ENCODE peak calls at places on chromosomes 2 and 18, in seven cellular contexts. C is sigmoid colon; W is NCI-H1694 treated with DMSO at 0.1 percent for 48 hours; B is kidney; O is amniotic epithelial cell; U is activated CD4-positive, CD25-positive, alpha-beta regulatory T cell treated with anti-CD3 and anti-CD28 coated beads, Interleukin-2, amount 50 U/mL, for 72 hours; P is nephron progenitor cell. Z is an unnamed sample.

GRCh38 chr2:147026664-147027278 is 818.1 kb upstream of the ACVR2A start:
- DNase-seq in O (peak; percentile 100), C (no peak), B (no peak), P (no peak), W (no peak), U (no peak), Z (no peak)

GRCh38 chr2:20092226-20092900 is 40.9 kb upstream of the LAPTM4A start:
- DNase-seq in W (no peak), U (no peak), P (no peak), C (no peak), B (no peak), O (no peak), Z (no peak)

GRCh38 chr2:65666156-65666725 is 233.8 kb upstream of the SPRED2 start:
- DNase-seq in O (peak; percentile 65), P (no peak), C (no peak), U (no peak), B (no peak), W (no peak), Z (no peak)

GRCh38 chr18:7562491-7562890 is 4.6 kb upstream of the PTPRM start:
- DNase-seq in P (no peak), B (peak; percentile 21), C (no peak), O (no peak), W (no peak), U (no peak), Z (no peak)

GRCh38 chr2:153622285-153622684 is 143.7 kb upstream of the RPRM start:
- DNase-seq in W (no peak), O (no peak), C (no peak), P (peak; percentile 1), U (no peak), B (no peak), Z (no peak)

GRCh38 chr2:203559640-203560039 is 24.5 kb upstream of the RAPH1 start:
- DNase-seq in U (no peak), W (no peak), B (no peak), C (no peak), P (no peak), O (no peak), Z (no peak)

GRCh38 chr2:73032702-73033097 is 38.8 kb downstream of the SFXN5 start:
- DNase-seq in U (no peak), C (no peak), O (no peak), B (no peak), P (no peak), W (no peak), Z (no peak)

GRCh38 chr18:31555971-31556747 is 35.5 kb upstream of the TTR start:
- DNase-seq in B (no peak), P (peak; percentile 52), U (no peak), W (peak; percentile 67), O (peak; percentile 73), C (no peak), Z (no peak)

GRCh38 chr2:112723995-112724394 is 3.2 kb downstream of the NT5DC4 start:
- DNase-seq in O (no peak), B (no peak), W (no peak), P (no peak), C (no peak), U (no peak), Z (no peak)

GRCh38 chr18:78562446-78563020 is 417.1 kb upstream of the SALL3 start:
- DNase-seq in C (no peak), W (no peak), U (no peak), B (no peak), P (no peak), O (no peak), Z (no peak)

GRCh38 chr2:55051026-55051866 is 995 bp upstream of the RTN4 start:
- DNase-seq in O (peak; percentile 98), W (no peak), B (no peak), U (no peak), P (no peak), C (peak; percentile 94), Z (no peak)

GRCh38 chr2:131201098-131201497 is 8.2 kb upstream of the POTEE start:
- DNase-seq in W (no peak), C (no peak), O (no peak), U (no peak), B (no peak), P (no peak), Z (no peak)

GRCh38 chr18:12032786-12033642 is 51.7 kb downstream of the IMPA2 start:
- DNase-seq in O (peak; percentile 79), U (no peak), W (no peak), C (peak; percentile 56), P (no peak), B (no peak), Z (no peak)

GRCh38 chr2:73260338-73260984 is 23.8 kb downstream of the FBXO41 start:
- DNase-seq in P (peak; percentile 71), W (no peak), C (no peak), U (no peak), O (peak; percentile 41), B (no peak), Z (no peak)

GRCh38 chr2:230751062-230751461 is 38.4 kb downstream of the CAB39 start:
- DNase-seq in B (no peak), W (no peak), O (peak; percentile 83), U (no peak), P (no peak), C (no peak), Z (no peak)

GRCh38 chr2:64866797-64867196 is 122.4 kb upstream of the SLC1A4 start:
- DNase-seq in P (no peak), B (peak; percentile 89), U (no peak), C (no peak), W (no peak), O (peak; percentile 73), Z (no peak)

GRCh38 chr2:73112913-73113633 is at the start of gene RAB11FIP5:
- DNase-seq in U (peak; percentile 83), W (peak; percentile 36), B (peak; percentile 91), P (peak; percentile 89), O (peak; percentile 81), C (peak; percentile 90), Z (peak; percentile 58)

GRCh38 chr18:59996370-59996966 is 96.7 kb downstream of the PMAIP1 start:
- DNase-seq in U (no peak), O (peak; percentile 48), B (no peak), P (peak; percentile 39), W (peak; percentile 10), C (no peak), Z (no peak)

GRCh38 chr2:102444233-102444632 is 21.3 kb downstream of the IL18RAP start:
- DNase-seq in C (no peak), B (no peak), P (no peak), O (no peak), U (no peak), W (no peak), Z (no peak)

GRCh38 chr18:79739440-79739778 is 58.3 kb upstream of the KCNG2 start:
- DNase-seq in O (no peak), B (no peak), P (no peak), C (peak; percentile 17), W (no peak), U (no peak), Z (no peak)

GRCh38 chr2:190717764-190718651 is 69.1 kb downstream of the NAB1 start:
- DNase-seq in U (no peak), W (peak; percentile 74), P (no peak), O (peak; percentile 11), C (no peak), B (no peak), Z (no peak)

GRCh38 chr2:11724151-11724550 is 22.3 kb upstream of the LPIN1 start:
- DNase-seq in B (no peak), W (no peak), O (no peak), P (no peak), U (no peak), C (no peak), Z (no peak)

GRCh38 chr2:153873062-153874048 is 1.6 kb downstream of the GALNT13 start:
- DNase-seq in B (peak; percentile 49), U (no peak), W (peak; percentile 34), P (peak; percentile 66), C (no peak), O (no peak), Z (no peak)

GRCh38 chr2:27010139-27010538 is 22.6 kb upstream of the TMEM214 start:
- DNase-seq in O (no peak), B (no peak), P (no peak), C (no peak), W (no peak), U (no peak), Z (no peak)

GRCh38 chr2:189111063-189111715 is 68.4 kb downstream of the COL5A2 start:
- DNase-seq in P (no peak), U (no peak), W (no peak), B (no peak), C (no peak), O (peak; percentile 77), Z (no peak)

GRCh38 chr2:115083216-115083615 is 640.8 kb downstream of the DPP10 start:
- DNase-seq in W (peak; percentile 24), O (no peak), U (no peak), P (no peak), B (no peak), C (no peak), Z (no peak)